ENCODE peak calls at places on chromosomes 6 and 20, in eight cellular contexts. One of them, this sample, is unnamed.

GRCh38 chr20:62066983-62067433 is 1.3 kb upstream of the TAF4 start:
- DNase-seq in neural crest cell: no peak
- DNase-seq in cardiac fibroblast: peak
- DNase-seq in posterior cingulate gyrus: peak
- DNase-seq in D341Med: peak
- DNase-seq in H9: peak
- DNase-seq in heart left ventricle: no peak
- DNase-seq in Peyer's patch: peak
- DNase-seq in this sample: no peak

GRCh38 chr6:132471787-132472186 is 41.1 kb downstream of the STX7 start:
- DNase-seq in neural crest cell: no peak
- DNase-seq in Peyer's patch: no peak
- DNase-seq in H9: no peak
- DNase-seq in heart left ventricle: no peak
- DNase-seq in cardiac fibroblast: no peak
- DNase-seq in posterior cingulate gyrus: no peak
- DNase-seq in D341Med: no peak
- DNase-seq in this sample: no peak

GRCh38 chr20:63967330-63968135 is 2.2 kb downstream of the ZNF512B start:
- DNase-seq in cardiac fibroblast: no peak
- DNase-seq in D341Med: no peak
- DNase-seq in Peyer's patch: no peak
- DNase-seq in heart left ventricle: peak
- DNase-seq in posterior cingulate gyrus: no peak
- DNase-seq in neural crest cell: no peak
- DNase-seq in H9: no peak
- DNase-seq in this sample: no peak

GRCh38 chr20:1283522-1284210 is 17.6 kb downstream of the SNPH start:
- DNase-seq in posterior cingulate gyrus: no peak
- DNase-seq in Peyer's patch: peak
- DNase-seq in neural crest cell: no peak
- DNase-seq in H9: no peak
- DNase-seq in D341Med: no peak
- DNase-seq in cardiac fibroblast: no peak
- DNase-seq in heart left ventricle: no peak
- DNase-seq in this sample: no peak

GRCh38 chr6:157393667-157394329 is 12.8 kb downstream of the ZDHHC14 start:
- DNase-seq in H9: no peak
- DNase-seq in D341Med: no peak
- DNase-seq in cardiac fibroblast: no peak
- DNase-seq in heart left ventricle: no peak
- DNase-seq in posterior cingulate gyrus: no peak
- DNase-seq in neural crest cell: no peak
- DNase-seq in Peyer's patch: no peak
- DNase-seq in this sample: no peak

GRCh38 chr6:16345449-16346330 is 107.3 kb downstream of the GMPR start:
- DNase-seq in Peyer's patch: no peak
- DNase-seq in D341Med: no peak
- DNase-seq in heart left ventricle: no peak
- DNase-seq in cardiac fibroblast: peak
- DNase-seq in H9: no peak
- DNase-seq in neural crest cell: no peak
- DNase-seq in posterior cingulate gyrus: no peak
- DNase-seq in this sample: peak

GRCh38 chr6:132683543-132683942 is 24.6 kb upstream of the TAAR1 start:
- DNase-seq in neural crest cell: no peak
- DNase-seq in posterior cingulate gyrus: no peak
- DNase-seq in cardiac fibroblast: peak
- DNase-seq in Peyer's patch: no peak
- DNase-seq in heart left ventricle: no peak
- DNase-seq in H9: no peak
- DNase-seq in D341Med: no peak
- DNase-seq in this sample: no peak

GRCh38 chr20:43904195-43904594 is 10.5 kb upstream of the TOX2 start:
- DNase-seq in D341Med: no peak
- DNase-seq in H9: no peak
- DNase-seq in heart left ventricle: no peak
- DNase-seq in cardiac fibroblast: no peak
- DNase-seq in Peyer's patch: no peak
- DNase-seq in neural crest cell: peak
- DNase-seq in posterior cingulate gyrus: no peak
- DNase-seq in this sample: no peak

GRCh38 chr20:35636095-35636494 is 20.5 kb downstream of the SPAG4 start:
- DNase-seq in cardiac fibroblast: no peak
- DNase-seq in D341Med: no peak
- DNase-seq in posterior cingulate gyrus: no peak
- DNase-seq in H9: no peak
- DNase-seq in Peyer's patch: no peak
- DNase-seq in heart left ventricle: no peak
- DNase-seq in neural crest cell: no peak
- DNase-seq in this sample: no peak

GRCh38 chr20:45545754-45546453 is 1.3 kb downstream of the EPPIN start:
- DNase-seq in Peyer's patch: no peak
- DNase-seq in heart left ventricle: no peak
- DNase-seq in posterior cingulate gyrus: no peak
- DNase-seq in D341Med: peak
- DNase-seq in cardiac fibroblast: peak
- DNase-seq in neural crest cell: no peak
- DNase-seq in H9: peak
- DNase-seq in this sample: no peak

GRCh38 chr6:39892490-39893129 is 41.7 kb downstream of the MOCS1 start:
- DNase-seq in H9: peak
- DNase-seq in cardiac fibroblast: peak
- DNase-seq in neural crest cell: peak
- DNase-seq in heart left ventricle: peak
- DNase-seq in D341Med: peak
- DNase-seq in Peyer's patch: peak
- DNase-seq in posterior cingulate gyrus: peak
- DNase-seq in this sample: peak

GRCh38 chr6:169428532-169428931 is 174.9 kb upstream of the THBS2 start:
- DNase-seq in Peyer's patch: no peak
- DNase-seq in D341Med: no peak
- DNase-seq in neural crest cell: no peak
- DNase-seq in heart left ventricle: no peak
- DNase-seq in posterior cingulate gyrus: no peak
- DNase-seq in H9: no peak
- DNase-seq in cardiac fibroblast: peak
- DNase-seq in this sample: peak

GRCh38 chr20:3045042-3045815 is 623 bp upstream of the MRPS26 start:
- DNase-seq in neural crest cell: no peak
- DNase-seq in cardiac fibroblast: peak
- DNase-seq in heart left ventricle: no peak
- DNase-seq in D341Med: no peak
- DNase-seq in Peyer's patch: peak
- DNase-seq in posterior cingulate gyrus: peak
- DNase-seq in H9: peak
- DNase-seq in this sample: no peak

GRCh38 chr20:51318058-51318960 is 224.2 kb downstream of the NFATC2 start:
- DNase-seq in heart left ventricle: no peak
- DNase-seq in Peyer's patch: peak
- DNase-seq in D341Med: peak
- DNase-seq in H9: peak
- DNase-seq in cardiac fibroblast: peak
- DNase-seq in neural crest cell: peak
- DNase-seq in posterior cingulate gyrus: peak
- DNase-seq in this sample: peak

GRCh38 chr6:68975064-68975463 is 340.0 kb downstream of the ADGRB3 start:
- DNase-seq in H9: peak
- DNase-seq in Peyer's patch: no peak
- DNase-seq in posterior cingulate gyrus: peak
- DNase-seq in heart left ventricle: peak
- DNase-seq in cardiac fibroblast: peak
- DNase-seq in neural crest cell: peak
- DNase-seq in D341Med: peak
- DNase-seq in this sample: no peak

GRCh38 chr6:155158044-155158843 is 105.6 kb upstream of the CLDN20 start:
- DNase-seq in posterior cingulate gyrus: no peak
- DNase-seq in heart left ventricle: no peak
- DNase-seq in Peyer's patch: no peak
- DNase-seq in D341Med: no peak
- DNase-seq in H9: no peak
- DNase-seq in cardiac fibroblast: peak
- DNase-seq in neural crest cell: no peak
- DNase-seq in this sample: no peak

GRCh38 chr6:6764764-6765434 is 176.4 kb downstream of the LY86 start:
- DNase-seq in Peyer's patch: no peak
- DNase-seq in cardiac fibroblast: no peak
- DNase-seq in D341Med: no peak
- DNase-seq in H9: no peak
- DNase-seq in neural crest cell: no peak
- DNase-seq in posterior cingulate gyrus: no peak
- DNase-seq in heart left ventricle: no peak
- DNase-seq in this sample: no peak

GRCh38 chr6:135382182-135382628 is 115.3 kb downstream of the AHI1 start:
- DNase-seq in posterior cingulate gyrus: no peak
- DNase-seq in D341Med: no peak
- DNase-seq in Peyer's patch: no peak
- DNase-seq in cardiac fibroblast: no peak
- DNase-seq in heart left ventricle: no peak
- DNase-seq in H9: no peak
- DNase-seq in neural crest cell: no peak
- DNase-seq in this sample: no peak

GRCh38 chr6:39835856-39836442 is 43.8 kb downstream of the DAAM2 start:
- DNase-seq in heart left ventricle: peak
- DNase-seq in H9: no peak
- DNase-seq in posterior cingulate gyrus: no peak
- DNase-seq in neural crest cell: no peak
- DNase-seq in cardiac fibroblast: peak
- DNase-seq in Peyer's patch: no peak
- DNase-seq in D341Med: no peak
- DNase-seq in this sample: no peak

GRCh38 chr6:73695619-73696421 is at the start of gene CD109:
- DNase-seq in cardiac fibroblast: peak
- DNase-seq in posterior cingulate gyrus: peak
- DNase-seq in H9: peak
- DNase-seq in heart left ventricle: peak
- DNase-seq in Peyer's patch: no peak
- DNase-seq in D341Med: peak
- DNase-seq in neural crest cell: peak
- DNase-seq in this sample: peak

GRCh38 chr6:97850458-97851218 is 567.6 kb upstream of the MMS22L start:
- DNase-seq in neural crest cell: no peak
- DNase-seq in heart left ventricle: no peak
- DNase-seq in Peyer's patch: no peak
- DNase-seq in H9: no peak
- DNase-seq in cardiac fibroblast: peak
- DNase-seq in D341Med: no peak
- DNase-seq in posterior cingulate gyrus: no peak
- DNase-seq in this sample: peak

This sample was measured in NCI-H774.